ENCODE peak calls at places on chromosomes 5 and 9, in nine cellular contexts. H is heart right ventricle; L is tibial artery; A is lower lobe of right lung; F is effector memory CD4-positive, alpha-beta T cell; I is ovary; S is uterus; Q is psoas muscle; X is CD8-positive, alpha-beta memory T cell. U is an unnamed sample.

GRCh38 chr5:130710596-130710995 is 454.5 kb downstream of the HINT1 start:
- DNase-seq in H (no peak), L (no peak), A (no peak), F (no peak), I (no peak), S (no peak), Q (no peak), X (no peak), U (no peak)

GRCh38 chr9:76466299-76466605 is 7.3 kb downstream of the GCNT1 start:
- DNase-seq in H (no peak), L (no peak), A (no peak), F (no peak), I (no peak), S (no peak), Q (no peak), X (no peak), U (no peak)

GRCh38 chr5:171585981-171586380 is 166.5 kb downstream of the FGF18 start:
- DNase-seq in H (no peak), L (no peak), A (no peak), F (no peak), I (no peak), S (no peak), Q (no peak), X (no peak), U (no peak)

GRCh38 chr9:70510157-70510770 is 95.8 kb upstream of the KLF9 start:
- DNase-seq in H (peak; percentile 51), L (no peak), A (peak; percentile 59), F (no peak), I (no peak), S (no peak), Q (peak; percentile 65), X (no peak), U (no peak)

GRCh38 chr5:116938488-116938887 is 363.9 kb upstream of the SEMA6A start:
- DNase-seq in H (no peak), L (no peak), A (no peak), F (no peak), I (no peak), S (no peak), Q (no peak), X (no peak), U (no peak)

GRCh38 chr9:73230257-73230656 is 78.6 kb downstream of the ANXA1 start:
- DNase-seq in H (no peak), L (no peak), A (no peak), F (no peak), I (no peak), S (no peak), Q (no peak), X (no peak), U (no peak)

GRCh38 chr5:1118231-1118698 is 6.4 kb upstream of the SLC12A7 start:
- DNase-seq in H (no peak), L (no peak), A (no peak), F (no peak), I (peak; percentile 90), S (peak; percentile 89), Q (peak; percentile 83), X (no peak), U (no peak)

GRCh38 chr9:119009253-119009652 is 360.0 kb downstream of the BRINP1 start:
- DNase-seq in H (no peak), L (no peak), A (no peak), F (no peak), I (no peak), S (no peak), Q (no peak), X (no peak), U (no peak)

GRCh38 chr9:35827486-35827885 is 1.0 kb downstream of the FAM221B start:
- DNase-seq in H (no peak), L (no peak), A (no peak), F (no peak), I (no peak), S (no peak), Q (no peak), X (no peak), U (no peak)

GRCh38 chr9:94734054-94734754 is 7.7 kb downstream of the AOPEP start:
- DNase-seq in H (no peak), L (no peak), A (no peak), F (no peak), I (no peak), S (no peak), Q (no peak), X (no peak), U (no peak)

GRCh38 chr5:157372472-157372822 is 87.6 kb upstream of the NIPAL4 start:
- DNase-seq in H (no peak), L (no peak), A (no peak), F (no peak), I (no peak), S (no peak), Q (no peak), X (no peak), U (no peak)

GRCh38 chr5:109141499-109142200 is 268.1 kb downstream of the PJA2 start:
- DNase-seq in H (no peak), L (no peak), A (no peak), F (no peak), I (no peak), S (no peak), Q (peak; percentile 21), X (no peak), U (no peak)

GRCh38 chr9:69476016-69476415 is 151.0 kb downstream of the ENTREP1 start:
- DNase-seq in H (no peak), L (no peak), A (no peak), F (no peak), I (no peak), S (no peak), Q (no peak), X (no peak), U (peak; percentile 19)

GRCh38 chr9:137620581-137620980 is 1.8 kb downstream of the EHMT1 start:
- DNase-seq in H (no peak), L (no peak), A (no peak), F (no peak), I (no peak), S (no peak), Q (no peak), X (no peak), U (no peak)

GRCh38 chr5:119613937-119614336 is 15.4 kb upstream of the FAM170A start:
- DNase-seq in H (no peak), L (no peak), A (no peak), F (no peak), I (no peak), S (no peak), Q (no peak), X (no peak), U (no peak)

GRCh38 chr5:121725450-121725849 is 126.2 kb upstream of the FTMT start:
- DNase-seq in H (no peak), L (no peak), A (no peak), F (no peak), I (no peak), S (no peak), Q (no peak), X (no peak), U (no peak)

GRCh38 chr9:127913682-127914081 is 3.2 kb downstream of the ST6GALNAC4 start:
- DNase-seq in H (no peak), L (no peak), A (no peak), F (no peak), I (no peak), S (no peak), Q (peak; percentile 45), X (no peak), U (no peak)

GRCh38 chr9:107739601-107740082 is 250.1 kb upstream of the KLF4 start:
- DNase-seq in H (peak; percentile 80), L (peak; percentile 91), A (peak; percentile 56), F (no peak), I (peak; percentile 86), S (peak; percentile 76), Q (peak; percentile 80), X (no peak), U (no peak)

GRCh38 chr9:113626735-113627495 is 163.4 kb downstream of the RGS3 start:
- DNase-seq in H (peak; percentile 41), L (peak; percentile 85), A (no peak), F (no peak), I (peak; percentile 25), S (peak; percentile 77), Q (no peak), X (no peak), U (no peak)

GRCh38 chr9:113624721-113625120 is 161.2 kb downstream of the RGS3 start:
- DNase-seq in H (peak; percentile 39), L (peak; percentile 81), A (no peak), F (no peak), I (peak; percentile 10), S (no peak), Q (no peak), X (no peak), U (no peak)

GRCh38 chr9:113623851-113624485 is 160.4 kb downstream of the RGS3 start:
- DNase-seq in H (no peak), L (peak; percentile 49), A (no peak), F (no peak), I (peak; percentile 2), S (no peak), Q (no peak), X (no peak), U (no peak)

GRCh38 chr9:113622600-113623400 is 159.3 kb downstream of the RGS3 start:
- DNase-seq in H (no peak), L (peak; percentile 84), A (no peak), F (no peak), I (peak; percentile 18), S (no peak), Q (no peak), X (no peak), U (no peak)

GRCh38 chr9:113625456-113625855 is 161.9 kb downstream of the RGS3 start:
- DNase-seq in H (no peak), L (peak; percentile 63), A (no peak), F (no peak), I (peak; percentile 12), S (no peak), Q (no peak), X (no peak), U (no peak)
- H3K4me1 ChIP-seq in H (peaks cover 41% of the 10 kb centered on the region), L (peaks cover 4% of the 10 kb centered on the region), A (peaks cover 12% of the 10 kb centered on the region), F (no peaks in the 10 kb centered on the region), I (peaks cover 12% of the 10 kb centered on the region), S (peaks cover 8% of the 10 kb centered on the region), Q (peaks cover 21% of the 10 kb centered on the region), X (no peaks in the 10 kb centered on the region), U (no peaks in the 10 kb centered on the region)

GRCh38 chr9:25449503-25449902 is 228.7 kb downstream of the TUSC1 start:
- DNase-seq in H (no peak), L (no peak), A (no peak), F (no peak), I (no peak), S (no peak), Q (no peak), X (no peak), U (no peak)
- H3K4me3 ChIP-seq in H (no peak overlapping the region), L (no peak overlapping the region), A (no peak overlapping the region), F (no peak overlapping the region), I (no peak overlapping the region), S (no peak overlapping the region), Q (no peak overlapping the region), X (no peak overlapping the region), U (no peak overlapping the region)

DNA sequence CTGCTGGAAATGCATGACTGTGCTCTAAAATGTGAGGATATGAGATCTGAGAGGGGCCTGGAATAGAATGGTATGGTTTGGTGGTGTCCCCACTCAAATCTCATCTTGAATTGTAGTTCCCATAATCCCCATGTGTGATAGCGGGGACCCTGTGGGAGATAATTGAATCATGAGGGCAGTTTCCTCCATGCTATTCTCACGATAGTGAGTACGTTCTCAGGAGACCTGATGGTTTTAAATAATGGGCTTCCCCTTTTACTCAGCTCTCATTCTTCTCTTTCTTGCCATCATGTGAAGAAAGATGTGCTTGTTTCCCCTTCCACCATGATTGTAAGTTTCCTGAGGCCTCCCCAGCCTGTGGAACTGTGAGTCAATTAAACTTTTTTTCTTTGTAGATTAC is 133.6 kb upstream of the ADAMTS16 start:
- DNase-seq in H (no peak), L (no peak), A (no peak), F (no peak), I (no peak), S (no peak), Q (no peak), X (no peak), U (no peak)
- H3K4me1 ChIP-seq in H (no peaks in the 10 kb centered on the region), L (no peaks in the 10 kb centered on the region), A (no peaks in the 10 kb centered on the region), F (no peaks in the 10 kb centered on the region), I (no peaks in the 10 kb centered on the region), S (no peaks in the 10 kb centered on the region), Q (no peaks in the 10 kb centered on the region), X (no peaks in the 10 kb centered on the region), U (no peaks in the 10 kb centered on the region)

GRCh38 chr9:38026021-38026809 is 42.8 kb downstream of the SHB start:
- DNase-seq in H (peak; percentile 35), L (peak; percentile 79), A (no peak), F (no peak), I (peak; percentile 49), S (peak; percentile 62), Q (peak; percentile 58), X (no peak), U (no peak)
- H3K4me3 ChIP-seq in H (no peak overlapping the region), L (peak overlapping the region; percentile 16), A (no peak overlapping the region), F (no peak overlapping the region), I (no peak overlapping the region), S (no peak overlapping the region), Q (peak overlapping the region; percentile 15), X (no peak overlapping the region), U (no peak overlapping the region)